ENCODE peak calls at places on chromosomes 2 and 18, in five cellular contexts. M is epithelial cell of proximal tubule, C is fibroblast of pulmonary artery, N is glutamatergic neuron, E is astrocyte of the cerebellum. A is an unnamed sample.

GRCh38 chr2:6442252-6442651 is 423.5 kb downstream of the CMPK2 start:
- DNase-seq in M (no peak), C (no peak), N (no peak), E (no peak), A (no peak)

GRCh38 chr2:208320686-208321085 is 54.6 kb downstream of the PIKFYVE start:
- DNase-seq in M (no peak), C (peak), N (peak), E (no peak), A (peak)

GRCh38 chr2:126660068-126660467 is 4.1 kb downstream of the GYPC start:
- DNase-seq in M (no peak), C (no peak), N (no peak), E (no peak), A (no peak)

GRCh38 chr2:81551040-81551634 is 1246.6 kb upstream of the LRRTM1 start:
- DNase-seq in M (no peak), C (no peak), N (no peak), E (no peak), A (no peak)

GRCh38 chr2:169393068-169393590 is 30.8 kb upstream of the LRP2 start:
- DNase-seq in M (no peak), C (no peak), N (no peak), E (no peak), A (no peak)

GRCh38 chr2:220660277-220661155 is 911.6 kb downstream of the EPHA4 start:
- DNase-seq in M (no peak), C (no peak), N (no peak), E (no peak), A (no peak)

GRCh38 chr18:58321986-58322385 is 278.0 kb downstream of the NEDD4L start:
- DNase-seq in M (peak), C (peak), N (no peak), E (peak), A (peak)

GRCh38 chr2:162317910-162318279 is 589 bp downstream of the IFIH1 start:
- DNase-seq in M (no peak), C (no peak), N (no peak), E (no peak), A (peak)

GRCh38 chr2:6011871-6012380 is 319.7 kb downstream of the SOX11 start:
- DNase-seq in M (no peak), C (no peak), N (peak), E (no peak), A (peak)

GRCh38 chr2:236715511-236715961 is 145.9 kb downstream of the ACKR3 start:
- DNase-seq in M (no peak), C (no peak), N (no peak), E (no peak), A (peak)

GRCh38 chr18:51133580-51134160 is 63.8 kb downstream of the MEX3C start:
- DNase-seq in M (peak), C (no peak), N (no peak), E (no peak), A (no peak)

GRCh38 chr2:57987835-57988573 is 58.6 kb upstream of the VRK2 start:
- DNase-seq in M (no peak), C (peak), N (no peak), E (no peak), A (peak)

GRCh38 chr2:61670591-61671503 is 132.7 kb upstream of the XPO1 start:
- DNase-seq in M (peak), C (peak), N (no peak), E (no peak), A (peak)

GRCh38 chr2:39227628-39228412 is 15.9 kb downstream of the CDKL4 start:
- DNase-seq in M (no peak), C (peak), N (peak), E (peak), A (peak)

GRCh38 chr2:40240067-40240466 is 211.8 kb downstream of the SLC8A1 start:
- DNase-seq in M (peak), C (peak), N (no peak), E (peak), A (peak)

GRCh38 chr18:71529708-71530303 is 1014.3 kb downstream of the CBLN2 start:
- DNase-seq in M (no peak), C (peak), N (no peak), E (peak), A (no peak)

GRCh38 chr2:46329803-46330775 is 32.9 kb downstream of the EPAS1 start:
- DNase-seq in M (peak), C (peak), N (no peak), E (peak), A (peak)

GRCh38 chr2:200399046-200399445 is 92.6 kb downstream of the SPATS2L start:
- DNase-seq in M (peak), C (peak), N (no peak), E (no peak), A (peak)

GRCh38 chr2:159912580-159912979 is 114.6 kb upstream of the CD302 start:
- DNase-seq in M (no peak), C (no peak), N (no peak), E (no peak), A (no peak)

GRCh38 chr2:167331636-167332232 is 443.5 kb downstream of the XIRP2 start:
- DNase-seq in M (no peak), C (no peak), N (peak), E (no peak), A (no peak)

GRCh38 chr2:227164745-227165350 is 424 bp downstream of the COL4A3 start:
- DNase-seq in M (no peak), C (no peak), N (no peak), E (no peak), A (no peak)

GRCh38 chr2:69693059-69693458 is 48.9 kb upstream of the ANXA4 start:
- DNase-seq in M (no peak), C (no peak), N (no peak), E (no peak), A (no peak)

GRCh38 chr2:129798626-129799025 is 180.8 kb upstream of the RAB6C start:
- DNase-seq in M (no peak), C (no peak), N (no peak), E (no peak), A (no peak)

GRCh38 chr2:191389288-191389687 is 144.1 kb downstream of the MYO1B start:
- DNase-seq in M (no peak), C (no peak), N (no peak), E (no peak), A (no peak)

GRCh38 chr18:45722899-45723298 is 1.1 kb upstream of the SLC14A1 start:
- DNase-seq in M (no peak), C (peak), N (peak), E (peak), A (peak)

GRCh38 chr2:66507673-66508127 is 72.8 kb downstream of the MEIS1 start:
- DNase-seq in M (no peak), C (no peak), N (peak), E (no peak), A (no peak)

GRCh38 chr18:62437520-62438329 is 85.1 kb upstream of the ZCCHC2 start:
- DNase-seq in M (no peak), C (no peak), N (no peak), E (no peak), A (peak)

GRCh38 chr2:127161176-127162136 is 54.5 kb upstream of the BIN1 start:
- DNase-seq in M (peak), C (no peak), N (no peak), E (no peak), A (no peak)

GRCh38 chr18:21599585-21600525 is 649 bp downstream of the ESCO1 start:
- DNase-seq in M (no peak), C (peak), N (peak), E (no peak), A (peak)

GRCh38 chr2:111100765-111101162 is 19.9 kb upstream of the BCL2L11 start:
- DNase-seq in M (peak), C (no peak), N (no peak), E (no peak), A (no peak)

GRCh38 chr2:20282916-20283592 is 58.1 kb upstream of the SDC1 start:
- DNase-seq in M (no peak), C (peak), N (no peak), E (peak), A (peak)

GRCh38 chr2:20667531-20668401 is 822 bp downstream of the GDF7 start:
- DNase-seq in M (no peak), C (no peak), N (no peak), E (no peak), A (no peak)

GRCh38 chr2:151878655-151879563 is 50.7 kb upstream of the ARL5A start:
- DNase-seq in M (peak), C (peak), N (no peak), E (no peak), A (no peak)

GRCh38 chr2:201127570-201127969 is 11.6 kb downstream of the CFLAR start:
- DNase-seq in M (no peak), C (peak), N (no peak), E (peak), A (peak)

GRCh38 chr2:200320344-200320743 is 13.9 kb downstream of the SPATS2L start:
- DNase-seq in M (no peak), C (no peak), N (no peak), E (no peak), A (no peak)

GRCh38 chr2:38443021-38443541 is 66.0 kb upstream of the ATL2 start:
- DNase-seq in M (no peak), C (peak), N (no peak), E (peak), A (no peak)

GRCh38 chr2:226674123-226674522 is 125.5 kb downstream of the IRS1 start:
- DNase-seq in M (no peak), C (peak), N (no peak), E (no peak), A (no peak)

GRCh38 chr2:239344857-239345216 is 56.0 kb downstream of the HDAC4 start:
- DNase-seq in M (no peak), C (no peak), N (no peak), E (no peak), A (no peak)

GRCh38 chr2:126634273-126634861 is 21.6 kb upstream of the GYPC start:
- DNase-seq in M (no peak), C (peak), N (peak), E (no peak), A (peak)

DNA sequence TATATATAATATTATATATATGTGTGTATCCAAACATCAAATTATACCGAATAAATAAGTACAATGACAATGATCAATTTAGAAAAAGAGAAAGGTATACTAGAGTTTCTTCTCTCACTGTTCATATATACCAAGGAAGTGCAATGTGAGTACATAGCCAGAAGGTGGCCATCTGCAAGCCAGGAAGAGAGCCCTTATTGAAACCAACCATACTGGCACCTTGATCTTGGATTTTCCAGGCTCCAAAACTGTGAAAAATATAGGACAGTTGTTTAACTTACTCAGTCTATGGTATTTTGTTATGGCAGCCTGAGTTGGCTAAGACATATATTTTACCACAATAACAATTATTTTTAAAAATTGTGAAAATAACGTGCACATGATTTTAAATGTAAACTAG is 1490.2 kb upstream of the SLC39A10 start:
- DNase-seq in M (peak), C (peak), N (peak), E (peak), A (peak)
- TF ChIP-seq CTCF in M (peak), C (peak), N (peak), E (peak), A (peak)

GRCh38 chr2:144518744-144519596 is 949 bp downstream of the ZEB2 start:
- DNase-seq in M (no peak), C (no peak), N (no peak), E (no peak), A (no peak)

GRCh38 chr2:144520718-144521487 is 984 bp upstream of the ZEB2 start:
- DNase-seq in M (no peak), C (peak), N (no peak), E (no peak), A (peak)

GRCh38 chr2:144521702-144522101 is 1.8 kb upstream of the ZEB2 start:
- DNase-seq in M (no peak), C (no peak), N (no peak), E (no peak), A (no peak)

GRCh38 chr2:144519597-144519933 is 354 bp downstream of the ZEB2 start:
- DNase-seq in M (no peak), C (no peak), N (no peak), E (no peak), A (no peak)

DNA sequence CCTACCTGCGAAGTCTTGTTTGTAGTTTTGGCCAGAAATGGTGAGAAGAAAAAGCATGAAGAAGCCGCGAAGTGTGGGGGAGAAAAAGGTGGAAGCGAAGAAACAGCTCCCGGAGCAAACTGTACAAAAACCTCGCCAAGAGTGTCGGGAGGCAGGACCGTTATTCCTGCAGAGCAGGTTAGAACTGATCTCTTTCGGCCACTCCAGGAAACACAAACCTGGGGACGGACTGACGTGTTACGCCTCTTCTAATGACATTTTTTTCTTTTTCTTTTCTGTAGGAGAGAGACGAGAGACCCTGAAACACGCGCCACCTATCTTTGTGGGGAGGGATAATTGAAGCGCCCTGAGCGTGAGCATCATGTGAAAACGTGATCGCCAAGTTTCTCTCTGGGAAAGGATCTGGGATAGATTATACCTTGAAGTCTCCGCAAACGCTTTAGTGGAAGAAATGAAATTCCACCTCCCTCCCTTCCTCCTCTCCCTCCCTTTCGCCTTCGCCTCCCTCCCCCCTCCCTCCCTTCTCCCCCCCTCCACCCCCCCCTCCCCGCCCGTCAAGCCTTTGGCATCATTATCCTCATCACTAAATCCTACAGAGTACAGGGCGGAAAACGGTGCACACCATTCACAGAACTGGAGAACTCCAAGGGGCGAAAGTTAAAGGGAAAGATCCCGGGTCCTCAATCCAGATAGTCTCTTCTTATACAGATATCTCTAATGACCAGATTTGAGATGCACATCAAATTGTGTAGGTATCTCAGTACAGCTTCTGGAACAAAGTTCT is at the start of gene ZEB2:
- DNase-seq in M (no peak), C (peak), N (peak), E (peak), A (peak)
- TF ChIP-seq CTCF in M (peak), C (peak), N (peak), E (peak), A (peak)

GRCh38 chr2:73997813-73998212 is 13.1 kb downstream of the TET3 start:
- DNase-seq in M (no peak), C (no peak), N (no peak), E (no peak), A (no peak)
- TF ChIP-seq CTCF in M (no peak), C (no peak), N (no peak), E (no peak), A (no peak)

DNA sequence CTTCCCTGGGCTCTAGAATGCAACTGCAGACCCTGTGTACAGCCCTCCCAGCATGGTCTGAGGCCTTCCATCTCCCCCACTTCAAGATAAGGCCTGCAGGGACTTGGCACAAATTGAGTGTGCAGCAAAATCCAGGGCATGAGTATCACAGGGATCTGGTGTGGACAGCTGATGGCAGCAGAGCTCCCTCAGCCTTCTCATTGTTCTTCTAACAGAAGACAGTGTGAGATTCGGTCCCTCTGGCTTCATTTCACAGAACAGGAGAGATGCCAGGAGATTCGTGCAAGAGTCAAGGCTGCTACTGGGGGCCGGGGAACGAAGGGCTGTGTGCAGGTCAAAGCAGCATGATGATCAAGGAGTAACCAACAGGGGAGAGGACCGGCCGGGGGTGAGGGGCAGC is 85.8 kb downstream of the UXS1 start:
- DNase-seq in M (no peak), C (peak), N (no peak), E (peak), A (peak)
- TF ChIP-seq CTCF in M (peak), C (peak), N (no peak), E (peak), A (peak)

DNA sequence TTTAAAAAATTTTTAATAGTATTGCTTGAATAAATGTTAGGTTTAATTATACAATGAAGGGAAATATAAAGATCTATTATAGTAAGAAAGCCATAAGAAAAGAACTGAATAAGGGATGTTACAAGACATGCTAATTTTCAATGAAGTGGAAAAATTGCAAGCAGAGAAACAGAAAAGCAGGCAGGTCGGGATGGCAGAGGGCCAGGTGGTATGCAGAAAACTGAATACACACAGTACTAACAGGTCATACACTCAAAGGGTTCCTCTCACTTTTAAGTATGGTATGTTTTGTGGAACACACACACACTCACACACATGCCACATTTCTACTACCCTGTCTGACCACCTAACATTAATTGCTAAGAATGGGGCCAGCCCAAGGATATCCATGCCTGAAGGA is 76.7 kb upstream of the DTNA start:
- DNase-seq in M (no peak), C (no peak), N (no peak), E (no peak), A (no peak)
- TF ChIP-seq CTCF in M (no peak), C (no peak), N (no peak), E (no peak), A (no peak)

GRCh38 chr18:77711096-77711495 is 461.4 kb downstream of the GALR1 start:
- DNase-seq in M (no peak), C (no peak), N (no peak), E (no peak), A (no peak)
- TF ChIP-seq CTCF in M (peak), C (no peak), N (peak), E (no peak), A (peak)

DNA sequence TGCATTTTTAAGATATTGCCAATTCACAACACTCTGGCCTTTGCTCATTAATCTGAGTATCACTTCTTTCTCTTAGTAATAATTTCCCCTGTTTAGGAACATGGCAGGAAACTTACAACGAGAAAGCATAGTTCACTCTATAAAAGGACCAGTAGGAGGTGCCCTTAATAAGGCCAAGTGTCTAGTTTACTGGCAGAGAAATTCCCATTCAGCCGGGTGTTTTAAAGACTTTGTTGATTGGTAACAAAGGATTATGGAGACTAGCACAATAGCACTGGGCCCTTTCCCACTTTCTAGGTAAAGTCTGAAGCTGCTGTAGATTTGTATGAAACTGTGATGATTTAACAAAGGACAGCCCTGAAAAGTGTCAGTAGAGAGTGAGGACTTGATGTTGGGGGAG is 3.1 kb downstream of the DCC start:
- DNase-seq in M (no peak), C (peak), N (no peak), E (no peak), A (no peak)
- TF ChIP-seq CTCF in M (peak), C (no peak), N (no peak), E (peak), A (peak)

GRCh38 chr2:10493636-10494281 is 45.6 kb upstream of the ODC1 start:
- DNase-seq in M (peak), C (peak), N (no peak), E (peak), A (peak)
- TF ChIP-seq CTCF in M (no peak), C (no peak), N (no peak), E (no peak), A (no peak)

A was measured in AG10803.